ENCODE peak calls at places on chromosomes 12 and 14, in eight cellular contexts. One of them, this sample, is unnamed.

GRCh38 chr12:119956047-119956446 is 33.0 kb upstream of the BICDL1 start:
- DNase-seq in A549: peak
- DNase-seq in esophagus squamous epithelium: no peak
- DNase-seq in adrenal gland: no peak
- DNase-seq in heart left ventricle: no peak
- DNase-seq in endothelial cell: no peak
- DNase-seq in fibroblast of lung: no peak
- DNase-seq in GM06990: no peak
- DNase-seq in this sample: no peak

GRCh38 chr14:101372894-101373640 is 188.2 kb upstream of the DIO3 start:
- DNase-seq in A549: no peak
- DNase-seq in esophagus squamous epithelium: no peak
- DNase-seq in adrenal gland: no peak
- DNase-seq in heart left ventricle: no peak
- DNase-seq in endothelial cell: no peak
- DNase-seq in fibroblast of lung: no peak
- DNase-seq in GM06990: no peak
- DNase-seq in this sample: peak

GRCh38 chr14:32633214-32633864 is 304.2 kb downstream of the AKAP6 start:
- DNase-seq in A549: no peak
- DNase-seq in esophagus squamous epithelium: no peak
- DNase-seq in adrenal gland: no peak
- DNase-seq in heart left ventricle: no peak
- DNase-seq in endothelial cell: no peak
- DNase-seq in fibroblast of lung: no peak
- DNase-seq in GM06990: no peak
- DNase-seq in this sample: no peak

GRCh38 chr12:129186952-129187351 is 333.7 kb downstream of the GLT1D1 start:
- DNase-seq in A549: peak
- DNase-seq in esophagus squamous epithelium: no peak
- DNase-seq in adrenal gland: no peak
- DNase-seq in heart left ventricle: no peak
- DNase-seq in endothelial cell: no peak
- DNase-seq in fibroblast of lung: no peak
- DNase-seq in GM06990: no peak
- DNase-seq in this sample: no peak

GRCh38 chr12:123269395-123269892 is 2.2 kb downstream of the CDK2AP1 start:
- DNase-seq in A549: no peak
- DNase-seq in esophagus squamous epithelium: no peak
- DNase-seq in adrenal gland: peak
- DNase-seq in heart left ventricle: peak
- DNase-seq in endothelial cell: peak
- DNase-seq in fibroblast of lung: peak
- DNase-seq in GM06990: peak
- DNase-seq in this sample: peak

GRCh38 chr14:66601932-66602578 is 94.1 kb downstream of the GPHN start:
- DNase-seq in A549: no peak
- DNase-seq in esophagus squamous epithelium: no peak
- DNase-seq in adrenal gland: no peak
- DNase-seq in heart left ventricle: no peak
- DNase-seq in endothelial cell: no peak
- DNase-seq in fibroblast of lung: no peak
- DNase-seq in GM06990: peak
- DNase-seq in this sample: no peak

GRCh38 chr12:23585782-23586163 is 363.7 kb downstream of the SOX5 start:
- DNase-seq in A549: no peak
- DNase-seq in esophagus squamous epithelium: no peak
- DNase-seq in adrenal gland: no peak
- DNase-seq in heart left ventricle: no peak
- DNase-seq in endothelial cell: no peak
- DNase-seq in fibroblast of lung: no peak
- DNase-seq in GM06990: no peak
- DNase-seq in this sample: no peak

GRCh38 chr14:25007832-25008231 is 42.1 kb downstream of the STXBP6 start:
- DNase-seq in A549: peak
- DNase-seq in esophagus squamous epithelium: no peak
- DNase-seq in adrenal gland: no peak
- DNase-seq in heart left ventricle: no peak
- DNase-seq in endothelial cell: no peak
- DNase-seq in fibroblast of lung: no peak
- DNase-seq in GM06990: no peak
- DNase-seq in this sample: no peak

GRCh38 chr12:113133036-113133435 is 2.5 kb downstream of the RASAL1 start:
- DNase-seq in A549: no peak
- DNase-seq in esophagus squamous epithelium: no peak
- DNase-seq in adrenal gland: peak
- DNase-seq in heart left ventricle: no peak
- DNase-seq in endothelial cell: no peak
- DNase-seq in fibroblast of lung: no peak
- DNase-seq in GM06990: no peak
- DNase-seq in this sample: no peak

GRCh38 chr12:57130941-57131340 is 2.7 kb downstream of the LRP1 start:
- DNase-seq in A549: no peak
- DNase-seq in esophagus squamous epithelium: no peak
- DNase-seq in adrenal gland: no peak
- DNase-seq in heart left ventricle: no peak
- DNase-seq in endothelial cell: no peak
- DNase-seq in fibroblast of lung: no peak
- DNase-seq in GM06990: no peak
- DNase-seq in this sample: no peak

GRCh38 chr12:104971276-104971675 is 13.2 kb upstream of the SLC41A2 start:
- DNase-seq in A549: no peak
- DNase-seq in esophagus squamous epithelium: no peak
- DNase-seq in adrenal gland: no peak
- DNase-seq in heart left ventricle: no peak
- DNase-seq in endothelial cell: no peak
- DNase-seq in fibroblast of lung: no peak
- DNase-seq in GM06990: no peak
- DNase-seq in this sample: no peak

GRCh38 chr14:20522332-20522731 is 17.0 kb downstream of the RNASE10 start:
- DNase-seq in A549: no peak
- DNase-seq in esophagus squamous epithelium: no peak
- DNase-seq in adrenal gland: no peak
- DNase-seq in heart left ventricle: no peak
- DNase-seq in endothelial cell: no peak
- DNase-seq in fibroblast of lung: no peak
- DNase-seq in GM06990: no peak
- DNase-seq in this sample: no peak

GRCh38 chr12:101485015-101485414 is 9.9 kb downstream of the SPIC start:
- DNase-seq in A549: no peak
- DNase-seq in esophagus squamous epithelium: no peak
- DNase-seq in adrenal gland: no peak
- DNase-seq in heart left ventricle: no peak
- DNase-seq in endothelial cell: no peak
- DNase-seq in fibroblast of lung: peak
- DNase-seq in GM06990: no peak
- DNase-seq in this sample: no peak

GRCh38 chr12:101491325-101491724 is 16.2 kb downstream of the SPIC start:
- DNase-seq in A549: no peak
- DNase-seq in esophagus squamous epithelium: no peak
- DNase-seq in adrenal gland: no peak
- DNase-seq in heart left ventricle: no peak
- DNase-seq in endothelial cell: no peak
- DNase-seq in fibroblast of lung: no peak
- DNase-seq in GM06990: no peak
- DNase-seq in this sample: no peak

DNA sequence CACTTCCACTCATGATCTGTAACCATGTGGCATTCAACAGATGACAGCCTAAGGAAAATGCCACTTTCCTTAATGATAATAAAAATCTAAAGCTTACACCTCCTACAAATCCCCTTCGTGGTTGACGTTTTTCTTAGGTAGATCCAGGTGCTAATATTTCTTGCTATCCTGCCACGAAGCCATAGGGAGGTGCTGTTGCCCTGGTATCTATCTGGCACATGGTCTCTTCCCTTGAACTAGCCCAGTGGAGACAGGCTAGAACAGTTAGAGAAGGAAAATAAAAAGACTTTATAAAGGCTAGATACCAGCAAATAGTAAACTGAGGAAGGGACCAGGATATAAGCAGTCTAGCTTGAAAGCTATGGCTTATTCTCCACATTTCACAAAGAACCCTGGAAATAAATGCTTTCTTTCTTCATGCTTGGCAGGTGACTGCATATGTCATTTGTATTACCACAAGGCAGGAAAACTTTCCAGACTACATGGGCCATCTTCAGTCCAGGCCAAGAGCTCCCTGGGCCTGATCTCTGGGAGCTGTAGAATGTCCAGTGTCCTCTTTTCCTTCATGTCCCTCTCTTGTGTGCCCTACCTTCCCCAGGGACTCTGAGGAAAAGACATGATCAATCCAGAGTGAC is 15.3 kb downstream of the SPIC start:
- DNase-seq in A549: peak
- DNase-seq in esophagus squamous epithelium: no peak
- DNase-seq in adrenal gland: no peak
- DNase-seq in heart left ventricle: no peak
- DNase-seq in endothelial cell: peak
- DNase-seq in fibroblast of lung: peak
- DNase-seq in GM06990: no peak
- DNase-seq in this sample: peak
- TF ChIP-seq CTCF in A549: peak
- TF ChIP-seq CTCF in esophagus squamous epithelium: peak
- TF ChIP-seq CTCF in adrenal gland: peak
- TF ChIP-seq CTCF in heart left ventricle: peak
- TF ChIP-seq CTCF in endothelial cell: peak
- TF ChIP-seq CTCF in fibroblast of lung: peak
- TF ChIP-seq CTCF in GM06990: peak
- TF ChIP-seq CTCF in this sample: peak

DNA sequence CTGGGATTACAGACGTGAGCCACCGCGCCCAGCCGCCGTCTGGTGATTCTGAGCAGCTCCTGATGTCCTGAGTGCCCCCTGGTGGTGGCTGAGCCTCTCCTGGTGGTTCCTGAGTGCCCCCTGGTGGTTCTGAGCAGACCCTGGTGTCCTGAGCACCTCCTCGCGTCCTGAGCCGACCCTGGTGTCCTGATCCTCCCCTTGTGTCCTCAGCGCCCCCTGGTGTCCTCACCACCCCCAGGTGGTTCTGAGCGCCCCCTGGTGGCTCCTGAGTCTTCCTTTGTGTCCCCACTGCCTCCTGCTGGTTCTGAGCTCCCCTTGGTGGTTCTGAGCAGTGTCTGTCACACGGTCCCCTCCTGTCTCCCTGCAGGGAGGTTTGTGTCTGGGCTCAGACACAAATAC is 1304.9 kb downstream of the TMEM121 start:
- DNase-seq in A549: peak
- DNase-seq in esophagus squamous epithelium: no peak
- DNase-seq in adrenal gland: peak
- DNase-seq in heart left ventricle: no peak
- DNase-seq in endothelial cell: no peak
- DNase-seq in fibroblast of lung: no peak
- DNase-seq in GM06990: peak
- DNase-seq in this sample: peak
- TF ChIP-seq CTCF in A549: no peak
- TF ChIP-seq CTCF in esophagus squamous epithelium: no peak
- TF ChIP-seq CTCF in adrenal gland: peak
- TF ChIP-seq CTCF in heart left ventricle: no peak
- TF ChIP-seq CTCF in endothelial cell: no peak
- TF ChIP-seq CTCF in fibroblast of lung: no peak
- TF ChIP-seq CTCF in GM06990: peak
- TF ChIP-seq CTCF in this sample: peak

GRCh38 chr12:11555195-11555594 is 94.3 kb upstream of the ETV6 start:
- DNase-seq in A549: no peak
- DNase-seq in esophagus squamous epithelium: no peak
- DNase-seq in adrenal gland: no peak
- DNase-seq in heart left ventricle: no peak
- DNase-seq in endothelial cell: no peak
- DNase-seq in fibroblast of lung: no peak
- DNase-seq in GM06990: no peak
- DNase-seq in this sample: no peak

GRCh38 chr12:11555743-11556625 is 93.5 kb upstream of the ETV6 start:
- DNase-seq in A549: no peak
- DNase-seq in esophagus squamous epithelium: no peak
- DNase-seq in adrenal gland: no peak
- DNase-seq in heart left ventricle: no peak
- DNase-seq in endothelial cell: no peak
- DNase-seq in fibroblast of lung: no peak
- DNase-seq in GM06990: no peak
- DNase-seq in this sample: no peak

GRCh38 chr12:11559941-11560340 is 89.5 kb upstream of the ETV6 start:
- DNase-seq in A549: no peak
- DNase-seq in esophagus squamous epithelium: no peak
- DNase-seq in adrenal gland: no peak
- DNase-seq in heart left ventricle: no peak
- DNase-seq in endothelial cell: no peak
- DNase-seq in fibroblast of lung: no peak
- DNase-seq in GM06990: no peak
- DNase-seq in this sample: no peak

DNA sequence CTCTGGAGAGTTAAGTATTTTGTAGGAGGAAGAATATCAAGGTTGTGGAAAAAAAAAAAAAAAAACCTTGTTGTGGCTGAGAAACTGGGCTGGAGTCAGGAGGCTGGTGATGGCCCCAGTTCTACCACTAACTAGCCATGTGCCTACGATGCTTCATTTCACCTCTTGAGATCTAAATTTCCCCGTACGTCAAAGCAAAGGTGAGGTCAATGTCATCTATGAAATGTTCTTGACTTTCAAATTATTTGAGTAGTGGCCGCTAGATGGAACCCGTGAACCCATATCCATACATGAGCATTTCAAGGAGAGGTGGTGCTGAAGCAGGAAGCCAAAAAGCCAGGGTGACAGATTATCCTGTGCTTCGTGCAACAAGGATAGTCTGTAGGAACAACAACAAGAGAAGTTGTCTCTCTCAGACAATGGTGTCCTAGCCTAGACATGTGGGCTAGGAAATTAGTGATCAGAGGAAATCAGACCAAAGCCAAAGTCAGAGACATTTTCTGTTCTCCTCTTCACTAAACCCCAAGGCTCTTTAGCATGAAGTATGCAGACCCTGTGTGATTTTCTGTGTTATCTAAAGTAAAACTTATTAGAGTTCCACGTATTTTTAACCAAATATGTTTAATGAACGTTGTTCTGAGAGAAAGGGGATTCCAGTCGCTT is 95.5 kb upstream of the ETV6 start:
- DNase-seq in A549: peak
- DNase-seq in esophagus squamous epithelium: no peak
- DNase-seq in adrenal gland: peak
- DNase-seq in heart left ventricle: peak
- DNase-seq in endothelial cell: peak
- DNase-seq in fibroblast of lung: peak
- DNase-seq in GM06990: peak
- DNase-seq in this sample: peak
- TF ChIP-seq CTCF in A549: peak
- TF ChIP-seq CTCF in esophagus squamous epithelium: peak
- TF ChIP-seq CTCF in adrenal gland: peak
- TF ChIP-seq CTCF in heart left ventricle: peak
- TF ChIP-seq CTCF in endothelial cell: peak
- TF ChIP-seq CTCF in fibroblast of lung: peak
- TF ChIP-seq CTCF in GM06990: peak
- TF ChIP-seq CTCF in this sample: peak

DNA sequence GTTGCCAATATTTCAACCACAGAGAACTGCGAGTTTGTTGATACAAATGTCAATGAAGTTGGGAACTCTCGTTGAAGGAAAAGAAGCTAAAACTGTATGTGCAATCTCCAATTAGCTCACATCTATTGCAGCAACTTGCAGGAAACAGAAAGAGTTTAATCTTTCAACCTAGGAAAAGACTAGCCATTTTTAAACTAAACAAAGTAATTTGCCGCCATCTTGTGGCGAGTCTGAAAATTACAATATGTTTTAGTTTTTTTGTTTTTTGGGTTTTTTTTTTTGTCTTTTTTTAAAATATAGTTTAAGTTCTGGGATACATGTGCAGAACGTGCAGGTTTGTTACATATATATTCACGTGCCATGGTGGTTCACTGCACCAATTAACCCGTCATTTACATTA is 131.2 kb upstream of the FOXG1 start:
- DNase-seq in A549: peak
- DNase-seq in esophagus squamous epithelium: no peak
- DNase-seq in adrenal gland: no peak
- DNase-seq in heart left ventricle: no peak
- DNase-seq in endothelial cell: peak
- DNase-seq in fibroblast of lung: peak
- DNase-seq in GM06990: peak
- DNase-seq in this sample: no peak
- TF ChIP-seq CTCF in A549: peak
- TF ChIP-seq CTCF in esophagus squamous epithelium: no peak
- TF ChIP-seq CTCF in adrenal gland: peak
- TF ChIP-seq CTCF in heart left ventricle: peak
- TF ChIP-seq CTCF in endothelial cell: peak
- TF ChIP-seq CTCF in fibroblast of lung: peak
- TF ChIP-seq CTCF in GM06990: peak
- TF ChIP-seq CTCF in this sample: peak